ENCODE peak calls at places on chromosome 13, in eight cellular contexts. C is foreskin fibroblast, J is breast epithelium, E is brain microvascular endothelial cell, V is heart left ventricle, B is pancreas, H is esophagus muscularis mucosa, Z is cardiac fibroblast. F is an unnamed sample.

GRCh38 chr13:22618002-22618401 is 562.8 kb upstream of the SGCG start:
- DNase-seq in C (no peak), J (no peak), E (no peak), V (no peak), B (no peak), H (no peak), Z (no peak), F (no peak)

GRCh38 chr13:66835040-66835628 is 395.0 kb downstream of the PCDH9 start:
- DNase-seq in C (no peak), J (no peak), E (peak), V (peak), B (peak), H (peak), Z (peak), F (peak)

GRCh38 chr13:25136872-25137623 is 35.0 kb downstream of the AMER2 start:
- DNase-seq in C (no peak), J (no peak), E (no peak), V (no peak), B (no peak), H (no peak), Z (no peak), F (no peak)

GRCh38 chr13:43339843-43340550 is 316.6 kb downstream of the DNAJC15 start:
- DNase-seq in C (peak), J (no peak), E (no peak), V (no peak), B (no peak), H (no peak), Z (no peak), F (no peak)

GRCh38 chr13:59259416-59260000 is 904.2 kb downstream of the DIAPH3 start:
- DNase-seq in C (no peak), J (no peak), E (no peak), V (no peak), B (no peak), H (no peak), Z (no peak), F (no peak)

GRCh38 chr13:29583073-29583785 is 12.3 kb downstream of the SLC7A1 start:
- DNase-seq in C (peak), J (no peak), E (peak), V (no peak), B (no peak), H (no peak), Z (peak), F (peak)

GRCh38 chr13:81275666-81276258 is 934.8 kb upstream of the SPRY2 start:
- DNase-seq in C (no peak), J (no peak), E (no peak), V (no peak), B (no peak), H (no peak), Z (no peak), F (no peak)

GRCh38 chr13:42247883-42248282 is 24.1 kb upstream of the AKAP11 start:
- DNase-seq in C (peak), J (no peak), E (no peak), V (no peak), B (no peak), H (no peak), Z (no peak), F (no peak)

GRCh38 chr13:24668955-24669354 is 11.3 kb upstream of the ATP12A start:
- DNase-seq in C (no peak), J (no peak), E (no peak), V (no peak), B (peak), H (no peak), Z (no peak), F (no peak)

GRCh38 chr13:30020726-30021312 is 170.4 kb upstream of the UBL3 start:
- DNase-seq in C (peak), J (no peak), E (no peak), V (no peak), B (no peak), H (no peak), Z (peak), F (no peak)

GRCh38 chr13:110398564-110399507 is 91.8 kb downstream of the COL4A2 start:
- DNase-seq in C (no peak), J (no peak), E (no peak), V (no peak), B (no peak), H (no peak), Z (peak), F (no peak)

GRCh38 chr13:110394371-110394841 is 87.3 kb downstream of the COL4A2 start:
- DNase-seq in C (no peak), J (no peak), E (peak), V (no peak), B (no peak), H (no peak), Z (peak), F (no peak)

GRCh38 chr13:110397445-110397844 is 90.4 kb downstream of the COL4A2 start:
- DNase-seq in C (peak), J (no peak), E (no peak), V (no peak), B (no peak), H (no peak), Z (peak), F (peak)

GRCh38 chr13:110396476-110396875 is 89.4 kb downstream of the COL4A2 start:
- DNase-seq in C (no peak), J (no peak), E (no peak), V (no peak), B (no peak), H (no peak), Z (peak), F (no peak)

GRCh38 chr13:110396913-110397379 is 89.9 kb downstream of the COL4A2 start:
- DNase-seq in C (peak), J (no peak), E (peak), V (peak), B (no peak), H (peak), Z (peak), F (peak)
- H3K4me3 ChIP-seq in C (peak), J (peak), E (no peak), V (peak), B (no peak), H (peak), Z (no peak), F (peak)

GRCh38 chr13:60425332-60425731 is 28.3 kb downstream of the TDRD3 start:
- DNase-seq in C (no peak), J (no peak), E (no peak), V (no peak), B (no peak), H (no peak), Z (no peak), F (no peak)

GRCh38 chr13:60431108-60431700 is 34.2 kb downstream of the TDRD3 start:
- DNase-seq in C (peak), J (no peak), E (peak), V (no peak), B (no peak), H (no peak), Z (peak), F (peak)

GRCh38 chr13:60427285-60427684 is 30.3 kb downstream of the TDRD3 start:
- DNase-seq in C (no peak), J (no peak), E (no peak), V (no peak), B (no peak), H (no peak), Z (no peak), F (no peak)

DNA sequence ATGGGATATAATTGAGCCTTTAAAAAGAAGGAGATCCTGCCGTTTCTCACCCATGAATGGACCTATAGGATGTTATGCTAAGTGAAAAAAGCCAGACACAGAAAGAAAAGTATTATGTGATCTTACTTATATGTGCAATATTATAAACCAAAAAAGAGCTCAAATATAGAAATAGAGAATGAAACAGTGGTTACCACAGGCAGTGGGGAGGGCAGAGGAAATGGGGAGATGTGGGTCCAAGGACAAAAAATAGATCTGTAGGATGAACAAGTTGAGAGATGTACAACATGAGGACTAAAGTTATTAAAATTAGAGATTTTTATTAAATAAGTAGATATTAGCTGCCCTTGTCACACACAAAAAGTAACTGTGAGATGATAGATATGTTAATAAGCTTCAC is 29.1 kb downstream of the TDRD3 start:
- DNase-seq in C (no peak), J (no peak), E (no peak), V (no peak), B (no peak), H (no peak), Z (no peak), F (no peak)
- H3K4me3 ChIP-seq in C (no peak), J (no peak), E (no peak), V (no peak), B (no peak), H (no peak), Z (no peak), F (no peak)

DNA sequence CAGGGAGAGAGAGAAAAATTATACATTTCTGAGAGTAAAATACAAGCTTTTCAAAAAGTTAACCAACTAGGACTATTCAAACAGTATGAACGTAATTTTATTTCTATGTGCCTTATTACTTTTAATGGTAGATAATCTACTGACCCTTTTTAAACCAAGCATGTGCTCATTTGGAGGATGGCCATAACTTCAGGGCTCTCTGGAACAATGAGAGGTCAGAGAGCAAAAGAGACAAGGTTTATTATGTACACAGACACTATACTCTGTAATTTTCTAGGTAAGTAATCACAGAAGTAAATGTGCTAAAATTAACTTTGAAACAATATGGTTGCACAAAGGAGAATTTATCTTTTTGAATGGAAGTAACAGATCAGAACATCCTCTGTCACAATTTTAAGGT is 1.1 kb downstream of the POSTN start:
- DNase-seq in C (no peak), J (no peak), E (no peak), V (no peak), B (no peak), H (no peak), Z (no peak), F (no peak)
- H3K4me3 ChIP-seq in C (peak), J (peak), E (peak), V (peak), B (no peak), H (no peak), Z (peak), F (peak)

GRCh38 chr13:82900453-82900852 is 981.8 kb downstream of the SLITRK1 start:
- DNase-seq in C (no peak), J (no peak), E (no peak), V (no peak), B (no peak), H (no peak), Z (no peak), F (no peak)

DNA sequence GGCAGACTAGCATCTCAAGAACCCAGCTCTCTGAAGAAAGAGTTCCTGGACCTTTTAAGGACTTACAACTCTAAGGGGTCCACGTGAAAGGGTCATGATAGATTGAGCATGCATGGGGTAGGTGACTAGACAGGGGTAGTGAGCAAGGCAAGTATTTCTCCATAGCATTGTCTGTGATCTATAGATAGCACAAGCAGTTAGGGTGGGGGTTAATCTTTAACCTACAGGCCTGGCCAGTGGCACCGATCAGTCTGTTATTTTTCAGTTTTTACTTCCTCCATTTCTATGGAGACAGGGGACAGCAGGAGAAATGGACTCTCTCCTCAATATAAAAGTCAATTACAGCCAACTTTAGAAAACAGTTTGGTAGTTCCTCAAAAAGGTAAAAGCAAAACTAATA is 983.6 kb downstream of the SLITRK1 start:
- DNase-seq in C (no peak), J (no peak), E (no peak), V (no peak), B (no peak), H (no peak), Z (no peak), F (no peak)
- H3K4me3 ChIP-seq in C (no peak), J (no peak), E (no peak), V (no peak), B (no peak), H (no peak), Z (no peak), F (no peak)

GRCh38 chr13:94613051-94613450 is 11.4 kb downstream of the GPR180 start:
- DNase-seq in C (no peak), J (no peak), E (no peak), V (no peak), B (no peak), H (no peak), Z (no peak), F (no peak)
- H3K4me3 ChIP-seq in C (no peak), J (no peak), E (no peak), V (no peak), B (no peak), H (no peak), Z (no peak), F (no peak)

GRCh38 chr13:74062933-74063332 is 71.3 kb downstream of the KLF12 start:
- DNase-seq in C (peak), J (no peak), E (peak), V (peak), B (no peak), H (no peak), Z (peak), F (peak)
- H3K4me3 ChIP-seq in C (peak), J (peak), E (no peak), V (peak), B (no peak), H (peak), Z (no peak), F (no peak)

DNA sequence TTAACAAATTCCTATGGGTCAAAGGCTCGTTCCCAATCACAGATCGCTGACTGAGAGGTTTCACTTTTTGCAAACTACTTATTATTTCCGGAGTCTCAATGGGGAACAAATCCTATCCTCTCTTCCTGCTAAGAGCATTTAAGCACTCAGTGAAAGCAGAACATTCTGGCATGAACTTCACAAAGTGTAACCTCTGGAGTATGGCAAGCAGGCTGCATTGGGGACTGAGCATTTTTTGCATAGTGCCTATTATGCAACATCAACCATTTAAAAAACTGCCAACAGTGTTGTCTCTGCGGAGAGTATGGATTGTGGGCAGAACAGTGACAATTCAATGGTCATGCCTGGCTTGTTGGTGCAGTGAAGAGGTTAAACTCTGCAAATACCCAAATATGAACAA is 484.6 kb downstream of the OLFM4 start:
- DNase-seq in C (no peak), J (no peak), E (no peak), V (no peak), B (no peak), H (no peak), Z (no peak), F (no peak)
- H3K4me3 ChIP-seq in C (no peak), J (no peak), E (no peak), V (peak), B (no peak), H (no peak), Z (no peak), F (no peak)

GRCh38 chr13:52980695-52981094 is 47.9 kb upstream of the OLFM4 start:
- DNase-seq in C (no peak), J (no peak), E (no peak), V (no peak), B (no peak), H (no peak), Z (no peak), F (no peak)
- H3K4me3 ChIP-seq in C (no peak), J (no peak), E (no peak), V (no peak), B (no peak), H (no peak), Z (no peak), F (no peak)